ENCODE peak calls at places on chromosomes 13 and 19, in five cellular contexts. X is Caco-2, Z is heart left ventricle, B is dorsolateral prefrontal cortex, O is gastrocnemius medialis. S is an unnamed sample. For H3K27me3, the result is how much of the 10 kb centered on the place peaks cover.

GRCh38 chr19:28400953-28401671 is 811.8 kb downstream of the UQCRFS1 start:
- DNase-seq in X (no peak), Z (no peak), B (no peak), O (no peak), S (no peak)

GRCh38 chr19:3573162-3573857 is 566 bp downstream of the HMG20B start:
- DNase-seq in X (no peak), Z (no peak), B (no peak), O (no peak), S (peak)

GRCh38 chr13:21117104-21117809 is 55.9 kb upstream of the LATS2 start:
- DNase-seq in X (no peak), Z (no peak), B (no peak), O (no peak), S (no peak)

GRCh38 chr13:95588721-95589120 is 36.2 kb downstream of the CLDN10 start:
- DNase-seq in X (no peak), Z (no peak), B (no peak), O (no peak), S (no peak)

GRCh38 chr13:78319101-78319627 is 284.2 kb downstream of the POU4F1 start:
- DNase-seq in X (no peak), Z (no peak), B (no peak), O (no peak), S (no peak)

GRCh38 chr19:46297700-46298476 is 1.0 kb downstream of the HIF3A start:
- DNase-seq in X (no peak), Z (peak), B (peak), O (peak), S (peak)

GRCh38 chr19:48484931-48485612 is 15.9 kb downstream of the CYTH2 start:
- DNase-seq in X (no peak), Z (no peak), B (no peak), O (no peak), S (no peak)

GRCh38 chr13:75485286-75486062 is 3.5 kb upstream of the TBC1D4 start:
- DNase-seq in X (no peak), Z (no peak), B (no peak), O (no peak), S (no peak)

GRCh38 chr19:27753622-27754021 is 1459.3 kb downstream of the UQCRFS1 start:
- DNase-seq in X (no peak), Z (no peak), B (no peak), O (no peak), S (no peak)

GRCh38 chr19:5621311-5621944 is 1.1 kb downstream of the SAFB2 start:
- DNase-seq in X (no peak), Z (no peak), B (no peak), O (no peak), S (no peak)

GRCh38 chr19:20879501-20879900 is 43.5 kb upstream of the ZNF85 start:
- DNase-seq in X (no peak), Z (no peak), B (no peak), O (no peak), S (no peak)

GRCh38 chr13:31227063-31227462 is 27.3 kb downstream of the B3GLCT start:
- DNase-seq in X (no peak), Z (no peak), B (no peak), O (no peak), S (no peak)

GRCh38 chr13:51770160-51770559 is 33.8 kb downstream of the DHRS12 start:
- DNase-seq in X (no peak), Z (no peak), B (no peak), O (no peak), S (no peak)

GRCh38 chr13:41308241-41308640 is 2.8 kb upstream of the NAA16 start:
- DNase-seq in X (no peak), Z (no peak), B (no peak), O (no peak), S (no peak)
- H3K27me3 ChIP-seq in X (under half), Z (under half), B (under half), O (under half), S (under half)

GRCh38 chr13:36028359-36028758 is 102.8 kb downstream of the DCLK1 start:
- DNase-seq in X (no peak), Z (no peak), B (no peak), O (no peak), S (no peak)
- TF ChIP-seq CTCF in X (no peak), Z (no peak), B (no peak), O (no peak), S (no peak)

GRCh38 chr19:1761528-1762242 is 8.4 kb downstream of the ONECUT3 start:
- DNase-seq in X (no peak), Z (no peak), B (no peak), O (no peak), S (no peak)
- H3K27me3 ChIP-seq in X (under half), Z (half or more), B (half or more), O (half or more), S (under half)

GRCh38 chr13:99257291-99257690 is 888 bp downstream of the GPR18 start:
- DNase-seq in X (no peak), Z (no peak), B (no peak), O (no peak), S (no peak)
- TF ChIP-seq CTCF in X (no peak), Z (no peak), B (no peak), O (no peak), S (no peak)

GRCh38 chr19:55520691-55521292 is 16.1 kb downstream of the SBK2 start:
- DNase-seq in X (no peak), Z (no peak), B (no peak), O (no peak), S (no peak)

GRCh38 chr19:55516878-55517620 is 19.9 kb downstream of the SBK2 start:
- DNase-seq in X (peak), Z (peak), B (peak), O (peak), S (peak)

GRCh38 chr19:55525289-55526101 is 11.4 kb downstream of the SBK2 start:
- DNase-seq in X (no peak), Z (no peak), B (no peak), O (no peak), S (no peak)

DNA sequence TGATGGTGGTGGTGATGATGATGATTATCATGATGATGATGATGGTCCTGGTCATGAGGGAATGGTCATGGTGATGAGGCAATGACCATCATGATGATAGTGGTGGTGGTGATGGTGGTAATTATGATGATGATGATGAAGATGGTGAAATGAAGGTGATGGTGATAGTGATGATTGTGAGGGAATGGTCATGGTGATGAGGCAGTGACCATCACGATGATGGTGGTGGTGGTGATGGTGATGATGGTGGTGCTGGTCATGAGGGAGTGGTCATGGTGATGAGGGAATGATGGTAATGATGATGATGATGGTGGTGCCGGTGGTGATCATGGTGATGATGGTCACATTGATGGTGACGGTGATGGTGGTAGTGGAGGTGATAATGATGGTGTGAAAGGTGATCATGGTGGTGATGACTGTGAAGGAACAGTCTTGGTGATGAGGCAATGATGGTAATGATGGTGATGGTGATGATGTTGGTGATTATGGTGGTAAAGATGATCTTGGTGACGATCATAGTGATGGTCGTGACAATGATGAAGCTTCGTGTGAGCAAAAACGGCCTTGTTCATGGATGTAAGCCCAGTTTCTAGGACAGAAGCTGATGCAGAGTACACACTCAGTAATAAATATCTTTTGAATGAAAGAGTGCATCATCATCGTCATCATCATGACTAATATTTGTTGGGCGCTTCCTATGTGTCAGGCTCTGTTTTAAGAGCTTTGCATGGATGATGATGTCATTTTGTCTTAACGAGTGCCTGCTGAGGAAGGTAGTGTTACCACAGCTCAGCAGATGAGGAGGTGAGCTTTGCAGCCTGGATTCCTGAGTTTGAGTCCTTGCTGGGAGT is 17.2 kb downstream of the SBK2 start:
- DNase-seq in X (no peak), Z (no peak), B (no peak), O (peak), S (no peak)
- H3K27me3 ChIP-seq in X (under half), Z (under half), B (under half), O (under half), S (under half)

S was measured in heart right ventricle.